ENCODE peak calls at places on chromosomes 16 and 17, in six cellular contexts. One of them, this sample, is unnamed.

GRCh38 chr16:15509051-15509592 is 74.7 kb downstream of the BMERB1 start:
- DNase-seq in pancreas: no peak
- DNase-seq in lung: no peak
- DNase-seq in fibroblast of pulmonary artery: no peak
- DNase-seq in cardiac muscle cell: no peak
- DNase-seq in tibial nerve: no peak
- DNase-seq in this sample: no peak

GRCh38 chr16:19851476-19851875 is 33.2 kb downstream of the GPRC5B start:
- DNase-seq in pancreas: no peak
- DNase-seq in lung: no peak
- DNase-seq in fibroblast of pulmonary artery: no peak
- DNase-seq in cardiac muscle cell: no peak
- DNase-seq in tibial nerve: no peak
- DNase-seq in this sample: no peak

GRCh38 chr17:45784583-45785372 is 658 bp downstream of the CRHR1 start:
- DNase-seq in pancreas: peak; percentile 26
- DNase-seq in lung: no peak
- DNase-seq in fibroblast of pulmonary artery: no peak
- DNase-seq in cardiac muscle cell: peak; percentile 30
- DNase-seq in tibial nerve: no peak
- DNase-seq in this sample: no peak

GRCh38 chr16:21264226-21265036 is 13.7 kb downstream of the CRYM start:
- DNase-seq in pancreas: no peak
- DNase-seq in lung: no peak
- DNase-seq in fibroblast of pulmonary artery: no peak
- DNase-seq in cardiac muscle cell: peak; percentile 53
- DNase-seq in tibial nerve: no peak
- DNase-seq in this sample: peak; percentile 19

GRCh38 chr17:39213852-39214251 is 11.9 kb downstream of the STAC2 start:
- DNase-seq in pancreas: no peak
- DNase-seq in lung: peak; percentile 57
- DNase-seq in fibroblast of pulmonary artery: no peak
- DNase-seq in cardiac muscle cell: no peak
- DNase-seq in tibial nerve: no peak
- DNase-seq in this sample: peak; percentile 37

GRCh38 chr16:55021595-55022475 is 91.2 kb downstream of the IRX5 start:
- DNase-seq in pancreas: no peak
- DNase-seq in lung: no peak
- DNase-seq in fibroblast of pulmonary artery: peak; percentile 35
- DNase-seq in cardiac muscle cell: peak; percentile 65
- DNase-seq in tibial nerve: no peak
- DNase-seq in this sample: peak; percentile 27

GRCh38 chr16:21638573-21638975 is 13.8 kb downstream of the IGSF6 start:
- DNase-seq in pancreas: no peak
- DNase-seq in lung: no peak
- DNase-seq in fibroblast of pulmonary artery: peak; percentile 44
- DNase-seq in cardiac muscle cell: peak; percentile 42
- DNase-seq in tibial nerve: no peak
- DNase-seq in this sample: peak; percentile 30

GRCh38 chr16:28845173-28846079 is 722 bp downstream of the TUFM start:
- DNase-seq in pancreas: no peak
- DNase-seq in lung: no peak
- DNase-seq in fibroblast of pulmonary artery: peak; percentile 48
- DNase-seq in cardiac muscle cell: peak; percentile 26
- DNase-seq in tibial nerve: no peak
- DNase-seq in this sample: no peak

GRCh38 chr17:17849863-17850373 is 13.1 kb upstream of the SREBF1 start:
- DNase-seq in pancreas: no peak
- DNase-seq in lung: no peak
- DNase-seq in fibroblast of pulmonary artery: peak; percentile 51
- DNase-seq in cardiac muscle cell: peak; percentile 68
- DNase-seq in tibial nerve: peak; percentile 58
- DNase-seq in this sample: peak; percentile 56

GRCh38 chr17:82235775-82236141 is 6.9 kb downstream of the SLC16A3 start:
- DNase-seq in pancreas: no peak
- DNase-seq in lung: no peak
- DNase-seq in fibroblast of pulmonary artery: no peak
- DNase-seq in cardiac muscle cell: no peak
- DNase-seq in tibial nerve: no peak
- DNase-seq in this sample: no peak

GRCh38 chr17:76427457-76428231 is 25.3 kb downstream of the UBE2O start:
- DNase-seq in pancreas: no peak
- DNase-seq in lung: no peak
- DNase-seq in fibroblast of pulmonary artery: peak; percentile 67
- DNase-seq in cardiac muscle cell: peak; percentile 62
- DNase-seq in tibial nerve: no peak
- DNase-seq in this sample: peak; percentile 62

GRCh38 chr16:3304370-3304769 is 860 bp downstream of the TIGD7 start:
- DNase-seq in pancreas: no peak
- DNase-seq in lung: no peak
- DNase-seq in fibroblast of pulmonary artery: peak; percentile 37
- DNase-seq in cardiac muscle cell: peak; percentile 27
- DNase-seq in tibial nerve: no peak
- DNase-seq in this sample: peak; percentile 36

GRCh38 chr16:29815032-29815721 is 775 bp upstream of the PAGR1 start:
- DNase-seq in pancreas: peak; percentile 63
- DNase-seq in lung: no peak
- DNase-seq in fibroblast of pulmonary artery: no peak
- DNase-seq in cardiac muscle cell: peak; percentile 23
- DNase-seq in tibial nerve: no peak
- DNase-seq in this sample: no peak

GRCh38 chr16:9932919-9933653 is 249.1 kb downstream of the GRIN2A start:
- DNase-seq in pancreas: no peak
- DNase-seq in lung: no peak
- DNase-seq in fibroblast of pulmonary artery: no peak
- DNase-seq in cardiac muscle cell: no peak
- DNase-seq in tibial nerve: no peak
- DNase-seq in this sample: no peak

GRCh38 chr17:7560172-7561027 is 1.3 kb upstream of the SENP3 start:
- DNase-seq in pancreas: peak; percentile 84
- DNase-seq in lung: peak; percentile 67
- DNase-seq in fibroblast of pulmonary artery: peak; percentile 65
- DNase-seq in cardiac muscle cell: peak; percentile 68
- DNase-seq in tibial nerve: no peak
- DNase-seq in this sample: peak; percentile 68

GRCh38 chr16:11151156-11151904 is 104.7 kb downstream of the SOCS1 start:
- DNase-seq in pancreas: no peak
- DNase-seq in lung: no peak
- DNase-seq in fibroblast of pulmonary artery: no peak
- DNase-seq in cardiac muscle cell: no peak
- DNase-seq in tibial nerve: no peak
- DNase-seq in this sample: no peak

GRCh38 chr16:3577302-3577752 is at the start of gene NLRC3:
- DNase-seq in pancreas: no peak
- DNase-seq in lung: no peak
- DNase-seq in fibroblast of pulmonary artery: no peak
- DNase-seq in cardiac muscle cell: no peak
- DNase-seq in tibial nerve: no peak
- DNase-seq in this sample: no peak

GRCh38 chr16:55622930-55623561 is 32.7 kb upstream of the SLC6A2 start:
- DNase-seq in pancreas: no peak
- DNase-seq in lung: no peak
- DNase-seq in fibroblast of pulmonary artery: no peak
- DNase-seq in cardiac muscle cell: no peak
- DNase-seq in tibial nerve: no peak
- DNase-seq in this sample: peak; percentile 5

GRCh38 chr17:71335212-71335611 is 785.6 kb upstream of the SOX9 start:
- DNase-seq in pancreas: no peak
- DNase-seq in lung: no peak
- DNase-seq in fibroblast of pulmonary artery: no peak
- DNase-seq in cardiac muscle cell: no peak
- DNase-seq in tibial nerve: no peak
- DNase-seq in this sample: no peak

GRCh38 chr17:38464723-38465419 is 36.6 kb downstream of the ARHGAP23 start:
- DNase-seq in pancreas: no peak
- DNase-seq in lung: peak; percentile 76
- DNase-seq in fibroblast of pulmonary artery: peak; percentile 96
- DNase-seq in cardiac muscle cell: peak; percentile 97
- DNase-seq in tibial nerve: peak; percentile 82
- DNase-seq in this sample: peak; percentile 98

DNA sequence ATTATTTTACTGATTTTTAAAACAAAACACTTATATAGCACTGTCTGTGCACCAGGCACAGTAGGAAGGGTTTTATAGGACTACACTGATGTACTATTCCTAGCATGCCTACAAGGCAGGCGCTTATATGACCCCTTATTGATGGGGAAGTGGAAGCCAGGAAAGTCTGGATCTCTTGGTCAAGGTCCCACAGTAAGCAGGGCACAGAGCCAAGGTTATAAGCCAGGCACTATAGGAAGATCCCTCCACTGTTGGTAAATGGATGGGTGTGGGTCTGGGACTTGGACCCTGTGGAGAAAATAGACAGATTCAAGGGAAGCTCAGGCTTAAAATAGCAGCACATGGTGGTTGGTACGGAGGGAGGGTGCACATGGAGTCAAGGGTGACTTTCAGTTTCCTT is 59.1 kb upstream of the PLCG2 start:
- DNase-seq in pancreas: no peak
- DNase-seq in lung: no peak
- DNase-seq in fibroblast of pulmonary artery: no peak
- DNase-seq in cardiac muscle cell: no peak
- DNase-seq in tibial nerve: no peak
- DNase-seq in this sample: no peak
- H3K4me3 ChIP-seq in pancreas: no peak overlapping the region
- H3K4me3 ChIP-seq in lung: no peak overlapping the region
- H3K4me3 ChIP-seq in fibroblast of pulmonary artery: no peak overlapping the region
- H3K4me3 ChIP-seq in cardiac muscle cell: no peak overlapping the region
- H3K4me3 ChIP-seq in tibial nerve: no peak overlapping the region
- H3K4me3 ChIP-seq in this sample: no peak overlapping the region

GRCh38 chr17:11296994-11297393 is 56.0 kb downstream of the SHISA6 start:
- DNase-seq in pancreas: no peak
- DNase-seq in lung: no peak
- DNase-seq in fibroblast of pulmonary artery: no peak
- DNase-seq in cardiac muscle cell: no peak
- DNase-seq in tibial nerve: no peak
- DNase-seq in this sample: no peak
- TF ChIP-seq CTCF in pancreas: no peak
- TF ChIP-seq CTCF in lung: no peak
- TF ChIP-seq CTCF in fibroblast of pulmonary artery: no peak
- TF ChIP-seq CTCF in cardiac muscle cell: no peak
- TF ChIP-seq CTCF in tibial nerve: peak; percentile 21
- TF ChIP-seq CTCF in this sample: no peak

GRCh38 chr17:31111183-31111582 is 16.4 kb downstream of the NF1 start:
- DNase-seq in pancreas: no peak
- DNase-seq in lung: no peak
- DNase-seq in fibroblast of pulmonary artery: no peak
- DNase-seq in cardiac muscle cell: no peak
- DNase-seq in tibial nerve: no peak
- DNase-seq in this sample: no peak

GRCh38 chr17:31115168-31115567 is 20.4 kb downstream of the NF1 start:
- DNase-seq in pancreas: no peak
- DNase-seq in lung: no peak
- DNase-seq in fibroblast of pulmonary artery: no peak
- DNase-seq in cardiac muscle cell: no peak
- DNase-seq in tibial nerve: no peak
- DNase-seq in this sample: no peak

GRCh38 chr17:31116167-31116566 is 21.4 kb downstream of the NF1 start:
- DNase-seq in pancreas: no peak
- DNase-seq in lung: no peak
- DNase-seq in fibroblast of pulmonary artery: no peak
- DNase-seq in cardiac muscle cell: no peak
- DNase-seq in tibial nerve: no peak
- DNase-seq in this sample: no peak

GRCh38 chr17:31113939-31114338 is 19.2 kb downstream of the NF1 start:
- DNase-seq in pancreas: no peak
- DNase-seq in lung: no peak
- DNase-seq in fibroblast of pulmonary artery: no peak
- DNase-seq in cardiac muscle cell: no peak
- DNase-seq in tibial nerve: no peak
- DNase-seq in this sample: no peak

DNA sequence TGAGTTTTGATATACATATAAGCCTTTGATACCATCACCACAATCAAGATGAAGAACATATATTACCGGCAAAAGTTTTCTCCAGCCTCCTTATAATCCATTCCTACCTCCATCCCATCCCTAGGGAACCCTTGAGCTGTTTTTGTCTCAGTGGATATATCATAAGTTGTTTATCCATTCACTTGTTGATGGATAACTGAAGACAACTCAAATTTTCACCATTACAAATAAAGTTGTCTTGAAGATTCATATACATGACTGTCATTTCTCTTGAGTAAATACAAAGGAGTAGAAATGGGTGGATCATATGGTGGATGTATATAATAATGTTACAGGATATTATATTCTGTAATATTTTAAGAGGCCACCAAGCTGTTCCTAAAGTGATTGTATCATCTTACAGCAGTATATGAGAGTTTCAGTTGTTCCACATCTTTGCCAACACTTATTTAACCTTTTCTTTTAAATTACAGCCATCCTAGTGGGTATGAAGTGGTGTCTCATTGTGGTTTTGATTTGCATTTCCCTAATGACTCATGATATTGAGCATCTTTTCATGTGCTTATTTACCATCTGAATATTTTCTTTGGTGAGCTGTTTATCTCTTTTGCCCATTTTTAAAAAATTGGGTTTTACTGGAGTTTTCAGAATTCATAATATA is 17.4 kb downstream of the NF1 start:
- DNase-seq in pancreas: no peak
- DNase-seq in lung: no peak
- DNase-seq in fibroblast of pulmonary artery: no peak
- DNase-seq in cardiac muscle cell: no peak
- DNase-seq in tibial nerve: no peak
- DNase-seq in this sample: no peak
- H3K4me3 ChIP-seq in pancreas: no peak overlapping the region
- H3K4me3 ChIP-seq in lung: no peak overlapping the region
- H3K4me3 ChIP-seq in fibroblast of pulmonary artery: no peak overlapping the region
- H3K4me3 ChIP-seq in cardiac muscle cell: no peak overlapping the region
- H3K4me3 ChIP-seq in tibial nerve: no peak overlapping the region
- H3K4me3 ChIP-seq in this sample: no peak overlapping the region

DNA sequence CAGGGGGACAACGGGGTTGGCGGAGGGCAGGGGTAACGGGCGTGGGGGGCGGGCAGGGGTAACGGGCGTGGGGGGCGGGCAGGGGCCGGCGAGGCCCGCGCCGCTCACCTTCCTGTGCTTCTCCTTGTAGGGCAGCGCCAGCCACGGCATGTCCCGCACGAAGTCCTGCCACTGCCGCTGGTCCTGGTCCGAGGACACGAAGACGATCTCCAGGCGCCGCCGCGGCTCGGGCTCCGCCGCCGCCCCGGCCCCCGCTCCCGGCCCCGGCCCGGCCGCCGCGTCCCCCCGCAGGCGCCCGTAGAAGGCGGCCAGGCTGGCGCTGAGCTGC is 401 bp downstream of the NXN start:
- DNase-seq in pancreas: no peak
- DNase-seq in lung: no peak
- DNase-seq in fibroblast of pulmonary artery: no peak
- DNase-seq in cardiac muscle cell: no peak
- DNase-seq in tibial nerve: no peak
- DNase-seq in this sample: no peak
- TF ChIP-seq CTCF in pancreas: no peak
- TF ChIP-seq CTCF in lung: no peak
- TF ChIP-seq CTCF in fibroblast of pulmonary artery: no peak
- TF ChIP-seq CTCF in cardiac muscle cell: no peak
- TF ChIP-seq CTCF in tibial nerve: no peak
- TF ChIP-seq CTCF in this sample: no peak

This sample was measured in cardiac fibroblast.